ENCODE peak calls at places on chromosomes 13 and 19, in seven cellular contexts. One of them, this sample, is unnamed.

GRCh38 chr13:92769064-92769463 is 457.5 kb upstream of the GPC6 start:
- DNase-seq in HepG2: no peak
- DNase-seq in SK-N-SH: no peak
- DNase-seq in H1: no peak
- DNase-seq in GM12878: no peak
- DNase-seq in HCT116: no peak
- DNase-seq in K562: no peak
- DNase-seq in this sample: no peak

GRCh38 chr13:26616126-26616525 is 58.6 kb downstream of the WASF3 start:
- DNase-seq in HepG2: no peak
- DNase-seq in SK-N-SH: no peak
- DNase-seq in K562: no peak
- DNase-seq in GM12878: no peak
- DNase-seq in HCT116: no peak
- DNase-seq in H1: no peak
- DNase-seq in this sample: no peak

GRCh38 chr13:37306778-37307544 is 201.5 kb upstream of the CSNK1A1L start:
- DNase-seq in H1: no peak
- DNase-seq in GM12878: no peak
- DNase-seq in K562: no peak
- DNase-seq in HCT116: no peak
- DNase-seq in HepG2: no peak
- DNase-seq in SK-N-SH: no peak
- DNase-seq in this sample: no peak

GRCh38 chr19:19083413-19084178 is 19.8 kb downstream of the SLC25A42 start:
- DNase-seq in SK-N-SH: no peak
- DNase-seq in HCT116: no peak
- DNase-seq in K562: no peak
- DNase-seq in HepG2: no peak
- DNase-seq in H1: no peak
- DNase-seq in GM12878: no peak
- DNase-seq in this sample: no peak

GRCh38 chr13:103273825-103274224 is 207.6 kb upstream of the SLC10A2 start:
- DNase-seq in GM12878: no peak
- DNase-seq in K562: no peak
- DNase-seq in H1: no peak
- DNase-seq in SK-N-SH: no peak
- DNase-seq in HepG2: no peak
- DNase-seq in HCT116: no peak
- DNase-seq in this sample: no peak

GRCh38 chr19:29645911-29646310 is 19.4 kb upstream of the PLEKHF1 start:
- DNase-seq in HepG2: peak
- DNase-seq in HCT116: no peak
- DNase-seq in H1: no peak
- DNase-seq in GM12878: no peak
- DNase-seq in SK-N-SH: no peak
- DNase-seq in K562: no peak
- DNase-seq in this sample: no peak

GRCh38 chr13:27967203-27967735 is 1.8 kb downstream of the CDX2 start:
- DNase-seq in GM12878: no peak
- DNase-seq in HCT116: no peak
- DNase-seq in H1: no peak
- DNase-seq in SK-N-SH: no peak
- DNase-seq in HepG2: no peak
- DNase-seq in K562: no peak
- DNase-seq in this sample: no peak

GRCh38 chr19:11530432-11530831 is 1.5 kb upstream of the ECSIT start:
- DNase-seq in HepG2: peak
- DNase-seq in K562: peak
- DNase-seq in H1: peak
- DNase-seq in GM12878: no peak
- DNase-seq in SK-N-SH: peak
- DNase-seq in HCT116: peak
- DNase-seq in this sample: peak

GRCh38 chr19:58356236-58356970 is 3.1 kb upstream of the A1BG start:
- DNase-seq in H1: no peak
- DNase-seq in SK-N-SH: no peak
- DNase-seq in HCT116: no peak
- DNase-seq in K562: no peak
- DNase-seq in HepG2: no peak
- DNase-seq in GM12878: no peak
- DNase-seq in this sample: no peak

GRCh38 chr19:41377977-41378707 is 1.8 kb downstream of the TMEM91 start:
- DNase-seq in GM12878: no peak
- DNase-seq in SK-N-SH: peak
- DNase-seq in H1: peak
- DNase-seq in HepG2: no peak
- DNase-seq in HCT116: no peak
- DNase-seq in K562: peak
- DNase-seq in this sample: no peak
- TF ChIP-seq JUND in GM12878: no peak
- TF ChIP-seq JUND in SK-N-SH: no peak
- TF ChIP-seq JUND in H1: no peak
- TF ChIP-seq JUND in HepG2: no peak
- TF ChIP-seq JUND in HCT116: no peak
- TF ChIP-seq JUND in K562: no peak
- TF ChIP-seq JUND in this sample: no peak

DNA sequence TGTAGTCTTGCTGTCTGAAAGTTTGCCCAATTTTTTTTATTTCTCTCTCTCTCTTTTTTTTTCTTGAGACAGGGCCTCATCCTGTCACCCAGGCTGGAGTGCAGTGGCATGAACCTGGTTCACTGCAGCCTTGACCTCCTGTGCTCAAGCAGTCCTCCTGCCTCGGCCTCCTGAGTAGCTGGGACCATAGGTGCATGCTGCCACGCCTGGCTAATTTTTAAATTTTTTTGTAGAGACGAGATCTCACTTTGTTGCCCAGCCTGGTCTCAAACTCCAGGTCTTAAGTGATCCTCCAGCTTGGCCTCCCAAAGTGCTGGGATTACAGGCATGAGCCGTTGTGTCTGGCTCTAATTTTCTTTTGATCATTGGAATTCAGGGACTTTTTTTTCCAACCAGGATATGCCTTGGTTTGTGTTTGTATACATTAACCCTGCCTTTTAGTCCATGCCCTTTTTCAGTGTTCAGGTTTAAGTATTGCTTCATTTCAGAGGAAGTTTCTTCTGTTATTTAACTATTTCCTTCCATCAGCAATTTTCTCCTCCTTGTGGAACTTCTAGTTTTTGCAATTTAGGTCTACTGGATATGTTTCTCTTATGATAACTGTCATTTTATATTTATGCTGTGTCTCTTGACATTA is 201.4 kb downstream of the PCCA start:
- DNase-seq in H1: no peak
- DNase-seq in GM12878: no peak
- DNase-seq in SK-N-SH: no peak
- DNase-seq in HepG2: peak
- DNase-seq in K562: no peak
- DNase-seq in HCT116: no peak
- DNase-seq in this sample: no peak
- TF ChIP-seq JUND in H1: no peak
- TF ChIP-seq JUND in GM12878: no peak
- TF ChIP-seq JUND in SK-N-SH: no peak
- TF ChIP-seq JUND in HepG2: no peak
- TF ChIP-seq JUND in K562: no peak
- TF ChIP-seq JUND in HCT116: no peak
- TF ChIP-seq JUND in this sample: no peak

DNA sequence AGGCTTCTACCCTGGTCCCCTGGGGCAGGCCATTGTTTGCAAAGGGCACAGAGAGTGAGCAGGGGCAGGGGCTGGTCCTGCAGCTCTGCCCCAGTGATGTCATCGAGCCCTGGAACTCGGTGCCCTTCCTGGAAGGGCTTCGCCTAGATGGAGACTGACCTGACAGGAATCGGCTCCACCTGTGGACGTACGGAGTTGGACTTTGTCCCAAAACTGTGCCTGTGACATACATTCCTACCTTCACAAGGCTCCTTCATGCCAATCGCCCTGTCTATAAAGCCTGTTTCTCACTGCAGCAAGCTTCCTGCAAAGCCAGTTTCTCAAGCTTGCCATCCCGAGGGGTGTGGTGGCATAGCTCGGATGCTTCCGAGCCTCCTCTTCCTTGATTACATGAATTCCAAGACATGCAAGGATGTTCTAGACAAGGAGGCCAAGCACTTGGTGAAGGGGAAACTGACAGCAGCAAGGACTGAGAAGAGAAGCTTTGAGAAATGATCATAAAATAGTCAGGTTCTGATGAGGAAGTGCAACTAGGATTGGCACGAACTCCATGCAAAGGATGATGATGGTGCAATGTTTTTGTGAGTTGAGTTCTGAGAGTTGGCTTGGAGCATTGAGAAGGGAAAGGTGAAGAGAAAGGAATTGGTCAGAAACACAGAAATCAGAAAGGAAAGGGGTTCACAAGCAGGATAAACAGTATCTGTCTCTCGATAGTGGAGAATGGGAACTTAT is 73.6 kb upstream of the STK24 start:
- DNase-seq in GM12878: no peak
- DNase-seq in K562: no peak
- DNase-seq in HepG2: no peak
- DNase-seq in H1: no peak
- DNase-seq in SK-N-SH: no peak
- DNase-seq in HCT116: no peak
- DNase-seq in this sample: peak
- TF ChIP-seq JUND in GM12878: no peak
- TF ChIP-seq JUND in K562: no peak
- TF ChIP-seq JUND in HepG2: no peak
- TF ChIP-seq JUND in H1: no peak
- TF ChIP-seq JUND in SK-N-SH: no peak
- TF ChIP-seq JUND in HCT116: no peak
- TF ChIP-seq JUND in this sample: no peak

DNA sequence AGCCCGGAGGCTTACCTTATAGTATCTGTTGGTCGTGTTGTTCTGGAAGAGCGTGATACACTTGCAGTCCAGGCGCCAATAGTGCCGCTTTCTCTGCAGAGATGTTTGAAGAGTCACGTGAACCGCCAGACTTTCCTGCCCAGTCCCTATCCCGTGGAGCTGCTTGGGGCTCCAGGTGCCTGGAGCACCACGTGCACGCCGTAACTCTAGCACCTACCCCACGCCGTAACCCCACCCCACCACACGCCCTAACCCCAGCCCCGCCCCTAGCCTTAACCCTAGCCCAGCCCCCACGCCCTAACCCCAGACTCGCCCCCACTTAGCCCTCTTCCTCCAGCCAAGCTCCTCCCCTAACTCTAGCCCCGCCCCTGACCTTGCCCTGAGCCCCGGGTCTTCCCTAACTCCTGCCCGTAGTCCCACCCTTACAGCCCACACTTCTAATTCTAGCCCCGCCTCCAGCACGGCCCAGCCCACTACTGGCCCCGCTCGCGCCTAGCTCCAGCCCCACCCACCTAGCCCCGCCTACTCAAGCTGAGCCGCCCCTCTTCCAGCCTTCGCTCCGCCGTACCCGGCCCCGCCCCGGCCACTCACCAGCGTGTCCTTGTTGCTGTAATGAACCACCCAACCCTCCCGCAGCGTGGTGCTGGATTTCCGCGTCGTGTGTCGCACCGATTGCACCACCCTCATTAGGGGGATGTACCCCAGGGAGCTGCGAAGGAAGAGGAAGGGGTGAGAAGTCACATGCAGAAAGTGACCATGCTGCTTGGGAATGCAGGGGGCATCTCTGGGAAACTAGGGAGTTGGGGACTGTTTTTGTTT is 19.6 kb downstream of the PRKD2 start:
- DNase-seq in H1: peak
- DNase-seq in HepG2: no peak
- DNase-seq in K562: peak
- DNase-seq in GM12878: no peak
- DNase-seq in SK-N-SH: peak
- DNase-seq in HCT116: peak
- DNase-seq in this sample: no peak
- TF ChIP-seq JUND in H1: no peak
- TF ChIP-seq JUND in HepG2: no peak
- TF ChIP-seq JUND in K562: no peak
- TF ChIP-seq JUND in GM12878: no peak
- TF ChIP-seq JUND in SK-N-SH: no peak
- TF ChIP-seq JUND in HCT116: no peak
- TF ChIP-seq JUND in this sample: no peak